ENCODE peak calls at places on chromosome 3, in six cellular contexts. Y is GM23248, G is HCT116, L is Karpas-422, M is SK-N-SH, X is PC-3. N is an unnamed sample.

GRCh38 chr3:73405853-73406252 is 218.9 kb downstream of the PDZRN3 start:
- DNase-seq in Y (peak; percentile 68), G (no peak), L (no peak), M (no peak), X (no peak), N (no peak)

GRCh38 chr3:12222765-12223485 is 64.2 kb upstream of the TIMP4 start:
- DNase-seq in Y (peak; percentile 84), G (no peak), L (no peak), M (no peak), X (peak; percentile 93), N (no peak)

GRCh38 chr3:13240928-13241618 is 167.8 kb upstream of the IQSEC1 start:
- DNase-seq in Y (no peak), G (no peak), L (no peak), M (no peak), X (no peak), N (no peak)

GRCh38 chr3:108780235-108780634 is 23.0 kb upstream of the RETNLB start:
- DNase-seq in Y (no peak), G (no peak), L (no peak), M (no peak), X (no peak), N (peak; percentile 88)

GRCh38 chr3:28077566-28077965 is 163.9 kb upstream of the CMC1 start:
- DNase-seq in Y (peak; percentile 68), G (peak; percentile 12), L (no peak), M (no peak), X (peak; percentile 24), N (no peak)

GRCh38 chr3:68931406-68932149 is 769 bp downstream of the TAFA4 start:
- DNase-seq in Y (peak; percentile 1), G (no peak), L (no peak), M (no peak), X (no peak), N (no peak)

GRCh38 chr3:13143381-13144004 is 70.3 kb upstream of the IQSEC1 start:
- DNase-seq in Y (no peak), G (no peak), L (no peak), M (no peak), X (no peak), N (no peak)

GRCh38 chr3:56761887-56762605 is 39.7 kb downstream of the ARHGEF3 start:
- DNase-seq in Y (peak; percentile 66), G (no peak), L (no peak), M (peak; percentile 49), X (no peak), N (no peak)

GRCh38 chr3:138898301-138898700 is 48.6 kb downstream of the FOXL2 start:
- DNase-seq in Y (peak; percentile 63), G (no peak), L (no peak), M (no peak), X (no peak), N (no peak)

GRCh38 chr3:125357032-125357658 is 18.0 kb downstream of the ZNF148 start:
- DNase-seq in Y (peak; percentile 70), G (no peak), L (peak; percentile 91), M (peak; percentile 79), X (peak; percentile 33), N (no peak)

GRCh38 chr3:54988302-54989022 is 60.6 kb upstream of the LRTM1 start:
- DNase-seq in Y (peak; percentile 87), G (no peak), L (no peak), M (no peak), X (no peak), N (no peak)

GRCh38 chr3:171199473-171199829 is 172.9 kb upstream of the SLC2A2 start:
- DNase-seq in Y (no peak), G (no peak), L (no peak), M (no peak), X (no peak), N (no peak)

GRCh38 chr3:194031867-194032635 is 103.9 kb upstream of the HES1 start:
- DNase-seq in Y (no peak), G (no peak), L (no peak), M (no peak), X (no peak), N (no peak)

GRCh38 chr3:47283193-47283537 is 421 bp downstream of the KLHL18 start:
- DNase-seq in Y (peak; percentile 43), G (no peak), L (peak; percentile 73), M (no peak), X (peak; percentile 13), N (peak; percentile 24)

GRCh38 chr3:152835311-152836102 is 576 bp downstream of the P2RY1 start:
- DNase-seq in Y (peak; percentile 71), G (no peak), L (no peak), M (peak; percentile 62), X (peak; percentile 40), N (peak; percentile 64)

GRCh38 chr3:132735589-132735988 is 13.4 kb upstream of the NPHP3 start:
- DNase-seq in Y (no peak), G (no peak), L (no peak), M (no peak), X (no peak), N (no peak)

GRCh38 chr3:78913711-78914110 is 854.1 kb downstream of the ROBO1 start:
- DNase-seq in Y (no peak), G (no peak), L (no peak), M (no peak), X (no peak), N (no peak)

GRCh38 chr3:33063651-33064051 is 33.3 kb downstream of the GLB1 start:
- DNase-seq in Y (peak; percentile 82), G (no peak), L (no peak), M (no peak), X (no peak), N (peak; percentile 41)

GRCh38 chr3:11381563-11381962 is 109.4 kb downstream of the ATG7 start:
- DNase-seq in Y (no peak), G (no peak), L (peak; percentile 59), M (no peak), X (no peak), N (no peak)

GRCh38 chr3:53570086-53570485 is 75.7 kb downstream of the CACNA1D start:
- DNase-seq in Y (no peak), G (no peak), L (no peak), M (no peak), X (no peak), N (no peak)

DNA sequence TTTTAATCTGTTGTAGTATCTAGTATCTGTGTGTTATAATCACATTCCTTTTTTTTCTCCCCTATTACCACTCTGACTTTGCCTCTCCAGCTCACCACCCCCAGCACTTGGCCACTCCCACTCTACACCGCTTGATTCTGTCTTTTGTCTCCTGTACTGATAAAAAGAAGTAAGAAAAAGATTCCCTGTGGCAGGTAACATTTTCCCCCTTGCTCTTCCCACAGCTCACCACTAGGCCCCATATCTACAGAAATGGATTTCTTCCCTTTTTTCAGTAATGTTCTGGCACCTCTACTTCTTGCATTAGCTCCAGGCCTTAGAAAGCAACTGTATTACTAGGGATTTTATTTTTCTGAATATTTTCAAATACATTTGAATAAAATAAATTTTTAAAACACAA is 25.6 kb downstream of the KCNH8 start:
- DNase-seq in Y (no peak), G (no peak), L (no peak), M (peak; percentile 15), X (no peak), N (no peak)
- H3K27ac ChIP-seq in Y (no peak overlapping the region), G (no peak overlapping the region), L (no peak overlapping the region), M (no peak overlapping the region), X (no peak overlapping the region), N (no peak overlapping the region)

GRCh38 chr3:76134166-76134565 is 348.8 kb upstream of the ZNF717 start:
- DNase-seq in Y (peak; percentile 56), G (no peak), L (no peak), M (no peak), X (peak; percentile 82), N (no peak)
- H3K9me2 ChIP-seq in Y (no peaks in the 10 kb centered on the region), G (no peaks in the 10 kb centered on the region), L (no peaks in the 10 kb centered on the region), M (no peaks in the 10 kb centered on the region), X (no peaks in the 10 kb centered on the region), N (no peaks in the 10 kb centered on the region)

GRCh38 chr3:58010562-58010961 is 2.3 kb downstream of the FLNB start:
- DNase-seq in Y (peak; percentile 45), G (no peak), L (no peak), M (peak; percentile 39), X (no peak), N (no peak)
- H3K9ac ChIP-seq in Y (peak overlapping the region; percentile 93), G (peak overlapping the region; percentile 86), L (no peak overlapping the region), M (peak overlapping the region; percentile 47), X (peak overlapping the region; percentile 49), N (no peak overlapping the region)

GRCh38 chr3:151228291-151229125 is 25.5 kb upstream of the GPR171 start:
- DNase-seq in Y (peak; percentile 82), G (no peak), L (no peak), M (no peak), X (peak; percentile 65), N (peak; percentile 34)
- H3K27ac ChIP-seq in Y (peak overlapping the region; percentile 60), G (no peak overlapping the region), L (no peak overlapping the region), M (peak overlapping the region; percentile 33), X (peak overlapping the region; percentile 63), N (no peak overlapping the region)

DNA sequence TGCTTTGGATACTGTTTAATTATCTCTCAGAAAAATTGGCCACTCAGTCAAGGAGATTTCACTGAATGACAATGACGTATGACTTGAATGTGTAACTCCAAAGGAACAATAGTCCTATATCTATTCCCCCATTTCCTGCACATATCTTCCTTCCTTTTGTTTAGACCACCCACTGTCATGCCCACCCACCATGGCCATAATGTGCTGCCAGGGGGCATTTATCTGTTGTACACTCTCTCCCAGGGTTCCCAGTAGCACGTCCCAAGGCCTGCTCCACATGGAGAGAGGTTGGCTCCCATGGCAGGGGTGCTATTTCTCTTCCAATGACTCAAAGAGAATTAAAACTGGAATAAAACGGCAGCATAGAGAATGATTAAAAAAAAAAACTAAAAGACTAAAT is 36.8 kb upstream of the CTNNB1 start:
- DNase-seq in Y (no peak), G (no peak), L (no peak), M (no peak), X (no peak), N (no peak)
- H3K9me2 ChIP-seq in Y (no peaks in the 10 kb centered on the region), G (no peaks in the 10 kb centered on the region), L (no peaks in the 10 kb centered on the region), M (no peaks in the 10 kb centered on the region), X (no peaks in the 10 kb centered on the region), N (no peaks in the 10 kb centered on the region)

GRCh38 chr3:34216713-34217346 is 418.4 kb downstream of the PDCD6IP start:
- DNase-seq in Y (no peak), G (no peak), L (peak; percentile 67), M (no peak), X (no peak), N (no peak)
- H3K9ac ChIP-seq in Y (no peak overlapping the region), G (no peak overlapping the region), L (peak overlapping the region; percentile 64), M (no peak overlapping the region), X (no peak overlapping the region), N (no peak overlapping the region)

N was measured in MM.1S.